ENCODE peak calls at places on chromosomes 6 and 20, in four cellular contexts. One of them, this sample, is unnamed.

GRCh38 chr6:15595461-15596173 is 67.2 kb downstream of the DTNBP1 start:
- DNase-seq in GM20000: no peak
- DNase-seq in foreskin fibroblast: peak
- DNase-seq in RWPE1: no peak
- DNase-seq in this sample: no peak

GRCh38 chr20:32737371-32738223 is 5.7 kb downstream of the COMMD7 start:
- DNase-seq in GM20000: no peak
- DNase-seq in foreskin fibroblast: peak
- DNase-seq in RWPE1: no peak
- DNase-seq in this sample: no peak

GRCh38 chr6:125215252-125215819 is 61.8 kb downstream of the TPD52L1 start:
- DNase-seq in GM20000: no peak
- DNase-seq in foreskin fibroblast: no peak
- DNase-seq in RWPE1: no peak
- DNase-seq in this sample: no peak

GRCh38 chr20:1383621-1384404 is 9.0 kb downstream of the FKBP1A start:
- DNase-seq in GM20000: no peak
- DNase-seq in foreskin fibroblast: no peak
- DNase-seq in RWPE1: no peak
- DNase-seq in this sample: no peak

GRCh38 chr6:79949235-79949634 is 1.9 kb upstream of the ELOVL4 start:
- DNase-seq in GM20000: peak
- DNase-seq in foreskin fibroblast: peak
- DNase-seq in RWPE1: peak
- DNase-seq in this sample: peak

GRCh38 chr6:134928151-134928917 is 21.6 kb downstream of the ALDH8A1 start:
- DNase-seq in GM20000: no peak
- DNase-seq in foreskin fibroblast: peak
- DNase-seq in RWPE1: no peak
- DNase-seq in this sample: no peak

GRCh38 chr6:52632011-52632410 is 38.9 kb upstream of the TMEM14A start:
- DNase-seq in GM20000: no peak
- DNase-seq in foreskin fibroblast: no peak
- DNase-seq in RWPE1: no peak
- DNase-seq in this sample: no peak

GRCh38 chr6:117483004-117483644 is 650 bp downstream of the DCBLD1 start:
- DNase-seq in GM20000: peak
- DNase-seq in foreskin fibroblast: peak
- DNase-seq in RWPE1: peak
- DNase-seq in this sample: peak

GRCh38 chr6:13296536-13296997 is 31.8 kb downstream of the TBC1D7 start:
- DNase-seq in GM20000: no peak
- DNase-seq in foreskin fibroblast: no peak
- DNase-seq in RWPE1: no peak
- DNase-seq in this sample: no peak

GRCh38 chr20:23180451-23180921 is 94.4 kb upstream of the CD93 start:
- DNase-seq in GM20000: no peak
- DNase-seq in foreskin fibroblast: no peak
- DNase-seq in RWPE1: no peak
- DNase-seq in this sample: no peak

GRCh38 chr20:63696628-63697356 is at the start of gene TNFRSF6B:
- DNase-seq in GM20000: no peak
- DNase-seq in foreskin fibroblast: no peak
- DNase-seq in RWPE1: no peak
- DNase-seq in this sample: no peak

GRCh38 chr6:33424855-33425667 is 5.2 kb downstream of the SYNGAP1 start:
- DNase-seq in GM20000: peak
- DNase-seq in foreskin fibroblast: peak
- DNase-seq in RWPE1: no peak
- DNase-seq in this sample: no peak

GRCh38 chr6:96849615-96850014 is 12.3 kb upstream of the GPR63 start:
- DNase-seq in GM20000: no peak
- DNase-seq in foreskin fibroblast: no peak
- DNase-seq in RWPE1: no peak
- DNase-seq in this sample: no peak

GRCh38 chr6:164109770-164110140 is 695.2 kb downstream of the QKI start:
- DNase-seq in GM20000: no peak
- DNase-seq in foreskin fibroblast: peak
- DNase-seq in RWPE1: no peak
- DNase-seq in this sample: no peak
- TF ChIP-seq CTCF in GM20000: peak
- TF ChIP-seq CTCF in foreskin fibroblast: no peak
- TF ChIP-seq CTCF in RWPE1: peak
- TF ChIP-seq CTCF in this sample: peak

GRCh38 chr6:30042476-30042875 is 18.6 kb upstream of the POLR1H start:
- DNase-seq in GM20000: peak
- DNase-seq in foreskin fibroblast: no peak
- DNase-seq in RWPE1: no peak
- DNase-seq in this sample: no peak

GRCh38 chr6:30043744-30044143 is 17.3 kb upstream of the POLR1H start:
- DNase-seq in GM20000: no peak
- DNase-seq in foreskin fibroblast: no peak
- DNase-seq in RWPE1: no peak
- DNase-seq in this sample: no peak

GRCh38 chr6:30042914-30043313 is 18.2 kb upstream of the POLR1H start:
- DNase-seq in GM20000: peak
- DNase-seq in foreskin fibroblast: no peak
- DNase-seq in RWPE1: no peak
- DNase-seq in this sample: no peak

GRCh38 chr6:30044630-30045029 is 16.4 kb upstream of the POLR1H start:
- DNase-seq in GM20000: no peak
- DNase-seq in foreskin fibroblast: peak
- DNase-seq in RWPE1: no peak
- DNase-seq in this sample: no peak

GRCh38 chr6:30047220-30047619 is 13.8 kb upstream of the POLR1H start:
- DNase-seq in GM20000: no peak
- DNase-seq in foreskin fibroblast: no peak
- DNase-seq in RWPE1: no peak
- DNase-seq in this sample: no peak
- TF ChIP-seq CTCF in GM20000: no peak
- TF ChIP-seq CTCF in foreskin fibroblast: no peak
- TF ChIP-seq CTCF in RWPE1: no peak
- TF ChIP-seq CTCF in this sample: no peak

GRCh38 chr6:39585641-39586040 is 139.6 kb downstream of the KIF6 start:
- DNase-seq in GM20000: no peak
- DNase-seq in foreskin fibroblast: no peak
- DNase-seq in RWPE1: no peak
- DNase-seq in this sample: no peak
- TF ChIP-seq CTCF in GM20000: no peak
- TF ChIP-seq CTCF in foreskin fibroblast: no peak
- TF ChIP-seq CTCF in RWPE1: no peak
- TF ChIP-seq CTCF in this sample: no peak

GRCh38 chr20:12394786-12395185 is 477.1 kb downstream of the BTBD3 start:
- DNase-seq in GM20000: no peak
- DNase-seq in foreskin fibroblast: no peak
- DNase-seq in RWPE1: no peak
- DNase-seq in this sample: no peak
- TF ChIP-seq CTCF in GM20000: no peak
- TF ChIP-seq CTCF in foreskin fibroblast: no peak
- TF ChIP-seq CTCF in RWPE1: no peak
- TF ChIP-seq CTCF in this sample: no peak

DNA sequence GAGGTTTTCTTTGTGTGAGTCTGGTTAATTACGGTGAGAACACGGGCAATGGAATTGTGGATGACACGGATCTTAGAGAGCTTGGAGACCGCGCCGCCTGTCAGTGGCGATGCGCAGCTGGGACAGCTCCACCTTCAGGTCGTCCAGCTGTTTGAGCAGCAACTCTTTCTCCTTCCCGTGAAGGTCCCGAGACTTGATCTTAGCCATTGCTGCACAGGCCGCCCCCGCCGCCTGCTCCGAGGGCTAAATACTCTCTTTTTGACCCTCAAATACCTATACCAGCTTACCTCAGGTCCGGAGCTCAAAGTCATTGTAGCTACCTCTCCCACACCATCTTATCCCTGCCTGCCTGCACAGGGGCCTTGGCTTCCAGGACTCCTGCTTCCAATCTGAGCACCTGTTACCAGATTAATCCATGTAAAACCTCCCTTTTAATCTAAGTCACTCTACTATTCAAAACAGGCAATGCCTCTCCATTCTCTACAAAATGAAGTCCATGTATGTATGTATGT is 100.2 kb downstream of the PREP start:
- DNase-seq in GM20000: no peak
- DNase-seq in foreskin fibroblast: peak
- DNase-seq in RWPE1: no peak
- DNase-seq in this sample: no peak
- TF ChIP-seq CTCF in GM20000: no peak
- TF ChIP-seq CTCF in foreskin fibroblast: peak
- TF ChIP-seq CTCF in RWPE1: no peak
- TF ChIP-seq CTCF in this sample: no peak

GRCh38 chr6:111987295-111987694 is 66.6 kb upstream of the CCN6 start:
- DNase-seq in GM20000: no peak
- DNase-seq in foreskin fibroblast: peak
- DNase-seq in RWPE1: peak
- DNase-seq in this sample: no peak
- TF ChIP-seq CTCF in GM20000: no peak
- TF ChIP-seq CTCF in foreskin fibroblast: no peak
- TF ChIP-seq CTCF in RWPE1: no peak
- TF ChIP-seq CTCF in this sample: no peak

GRCh38 chr20:44057698-44058675 is 129.0 kb downstream of the JPH2 start:
- DNase-seq in GM20000: no peak
- DNase-seq in foreskin fibroblast: peak
- DNase-seq in RWPE1: no peak
- DNase-seq in this sample: no peak

GRCh38 chr20:44053046-44053445 is 133.9 kb downstream of the JPH2 start:
- DNase-seq in GM20000: no peak
- DNase-seq in foreskin fibroblast: no peak
- DNase-seq in RWPE1: no peak
- DNase-seq in this sample: peak

GRCh38 chr20:44054849-44055248 is 132.1 kb downstream of the JPH2 start:
- DNase-seq in GM20000: no peak
- DNase-seq in foreskin fibroblast: no peak
- DNase-seq in RWPE1: no peak
- DNase-seq in this sample: no peak

GRCh38 chr20:44054118-44054517 is 132.9 kb downstream of the JPH2 start:
- DNase-seq in GM20000: no peak
- DNase-seq in foreskin fibroblast: no peak
- DNase-seq in RWPE1: no peak
- DNase-seq in this sample: no peak

DNA sequence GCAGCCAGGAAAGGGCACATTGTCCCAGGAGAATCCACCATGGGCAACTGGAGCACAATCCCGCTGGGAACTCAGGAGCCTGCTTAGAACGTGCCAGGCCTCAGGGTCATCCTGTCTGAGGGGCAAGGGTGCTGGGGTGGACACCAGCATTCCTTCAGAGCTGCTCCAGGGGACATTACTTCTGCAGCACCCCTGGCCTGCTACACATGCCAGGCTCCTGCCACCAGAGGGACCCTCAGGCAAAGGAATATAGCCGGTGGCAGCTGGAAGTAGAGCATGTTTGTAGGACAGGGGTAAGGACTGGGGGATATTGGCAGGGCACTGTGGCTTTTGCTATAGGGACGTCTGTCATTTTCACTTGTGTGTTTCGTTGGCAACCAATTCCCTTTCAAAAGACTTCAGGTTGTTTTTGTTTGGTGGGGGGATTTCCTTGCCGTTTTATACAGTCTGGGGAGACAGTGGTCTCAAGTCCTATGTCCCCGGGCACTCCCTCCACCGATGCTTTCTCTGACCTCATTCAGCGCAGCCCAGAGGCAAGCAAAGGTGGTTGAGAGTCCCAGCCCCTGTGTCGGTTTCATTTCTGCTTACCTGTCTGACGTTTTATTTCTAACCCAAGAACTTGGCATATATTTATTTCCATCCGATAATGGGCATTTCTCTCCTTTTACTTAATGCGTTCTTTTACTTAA is 130.8 kb downstream of the JPH2 start:
- DNase-seq in GM20000: no peak
- DNase-seq in foreskin fibroblast: no peak
- DNase-seq in RWPE1: peak
- DNase-seq in this sample: peak
- TF ChIP-seq CTCF in GM20000: peak
- TF ChIP-seq CTCF in foreskin fibroblast: peak
- TF ChIP-seq CTCF in RWPE1: peak
- TF ChIP-seq CTCF in this sample: peak

DNA sequence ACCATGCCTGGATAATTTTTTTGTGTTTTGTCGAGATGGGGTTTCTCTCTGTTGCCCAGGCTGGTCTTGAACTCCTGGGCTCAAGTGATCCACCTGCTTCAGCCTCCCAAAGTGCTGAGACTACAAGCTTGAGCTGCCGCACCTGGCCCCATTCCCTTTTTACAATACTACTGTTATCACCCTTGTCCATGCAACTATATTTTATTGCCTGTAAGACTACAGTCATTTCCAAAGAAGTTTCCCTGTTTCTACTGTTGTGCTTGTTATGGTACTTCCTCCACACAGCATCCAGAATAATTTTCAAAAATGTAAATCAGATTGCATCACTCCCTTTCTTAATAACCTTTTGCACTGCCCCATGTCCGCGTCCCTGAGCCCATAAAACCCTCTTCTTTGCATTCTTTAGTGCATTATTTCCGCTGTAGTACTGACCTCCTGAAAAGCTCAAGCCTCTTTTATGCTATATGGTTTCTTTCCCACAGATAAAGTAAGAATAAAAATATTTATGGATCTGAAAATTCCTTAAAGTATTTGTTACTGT is 128.9 kb upstream of the AKIRIN2 start:
- DNase-seq in GM20000: no peak
- DNase-seq in foreskin fibroblast: no peak
- DNase-seq in RWPE1: no peak
- DNase-seq in this sample: no peak
- TF ChIP-seq CTCF in GM20000: no peak
- TF ChIP-seq CTCF in foreskin fibroblast: no peak
- TF ChIP-seq CTCF in RWPE1: no peak
- TF ChIP-seq CTCF in this sample: no peak

GRCh38 chr6:42394151-42394550 is 57.6 kb downstream of the TRERF1 start:
- DNase-seq in GM20000: no peak
- DNase-seq in foreskin fibroblast: no peak
- DNase-seq in RWPE1: no peak
- DNase-seq in this sample: no peak

GRCh38 chr6:42394881-42395620 is 56.7 kb downstream of the TRERF1 start:
- DNase-seq in GM20000: no peak
- DNase-seq in foreskin fibroblast: no peak
- DNase-seq in RWPE1: no peak
- DNase-seq in this sample: no peak

GRCh38 chr6:42400031-42400760 is 51.5 kb downstream of the TRERF1 start:
- DNase-seq in GM20000: no peak
- DNase-seq in foreskin fibroblast: no peak
- DNase-seq in RWPE1: no peak
- DNase-seq in this sample: no peak

GRCh38 chr6:42393339-42393738 is 58.4 kb downstream of the TRERF1 start:
- DNase-seq in GM20000: no peak
- DNase-seq in foreskin fibroblast: peak
- DNase-seq in RWPE1: no peak
- DNase-seq in this sample: no peak

DNA sequence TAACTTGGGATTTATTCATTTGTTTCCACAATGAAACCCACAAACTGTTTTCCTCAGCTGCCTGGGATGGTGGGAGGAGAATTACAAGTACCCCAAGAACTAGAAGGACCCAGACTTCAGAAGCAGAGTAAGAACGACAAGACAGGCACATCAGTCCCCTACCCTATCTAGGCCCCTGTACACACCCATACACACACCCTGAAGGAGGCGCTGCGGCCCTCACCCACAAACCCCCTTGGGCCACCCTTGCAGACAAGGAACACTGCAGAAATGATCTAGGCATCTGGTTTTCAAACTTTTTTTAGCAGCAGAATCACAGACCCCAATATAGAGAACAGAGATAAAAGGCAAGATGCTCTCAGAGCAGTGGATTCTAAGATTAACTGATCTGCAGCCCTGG is 55.0 kb downstream of the TRERF1 start:
- DNase-seq in GM20000: no peak
- DNase-seq in foreskin fibroblast: no peak
- DNase-seq in RWPE1: no peak
- DNase-seq in this sample: no peak
- TF ChIP-seq CTCF in GM20000: no peak
- TF ChIP-seq CTCF in foreskin fibroblast: no peak
- TF ChIP-seq CTCF in RWPE1: no peak
- TF ChIP-seq CTCF in this sample: no peak